ENCODE peak calls at places on chromosomes 3 and 15, in eight cellular contexts. C is C1 segment of cervical spinal cord; N is T-helper 9 cell; F is posterior cingulate gyrus; K is stimulated activated CD8-positive, alpha-beta memory T cell treated with anti-CD3 and anti-CD28 coated beads, Interleukin-15, amount 100 ng/mL, for 24 hours; Z is D341Med; A is stimulated activated CD4-positive, alpha-beta T cell treated with anti-CD3 and anti-CD28 coated beads, Interleukin-4, amount 100 ng/mL, for 48 hours; U is EL. L is an unnamed sample.

GRCh38 chr15:91813924-91814323 is 39.6 kb upstream of the SLCO3A1 start:
- DNase-seq in C (no peak), N (no peak), F (no peak), K (no peak), Z (no peak), A (no peak), U (no peak), L (no peak)

GRCh38 chr3:50671331-50671730 is 3.4 kb upstream of the DOCK3 start:
- DNase-seq in C (no peak), N (no peak), F (peak; percentile 45), K (no peak), Z (no peak), A (no peak), U (peak; percentile 84), L (no peak)

GRCh38 chr3:118485693-118486092 is 549.0 kb downstream of the IGSF11 start:
- DNase-seq in C (no peak), N (no peak), F (no peak), K (no peak), Z (no peak), A (no peak), U (no peak), L (no peak)

GRCh38 chr3:50550079-50550736 is 17.3 kb downstream of the C3orf18 start:
- DNase-seq in C (peak; percentile 16), N (peak; percentile 55), F (no peak), K (no peak), Z (peak; percentile 85), A (peak; percentile 55), U (peak; percentile 46), L (no peak)

GRCh38 chr3:9783954-9784353 is 8.3 kb downstream of the TADA3 start:
- DNase-seq in C (no peak), N (no peak), F (no peak), K (no peak), Z (no peak), A (no peak), U (no peak), L (no peak)

GRCh38 chr3:108401836-108402235 is 105.5 kb downstream of the HHLA2 start:
- DNase-seq in C (no peak), N (no peak), F (no peak), K (no peak), Z (no peak), A (no peak), U (no peak), L (no peak)

GRCh38 chr3:153246805-153247204 is 84.8 kb downstream of the RAP2B start:
- DNase-seq in C (no peak), N (no peak), F (no peak), K (no peak), Z (no peak), A (no peak), U (peak; percentile 57), L (no peak)

GRCh38 chr15:81710328-81710727 is 335.5 kb downstream of the MEX3B start:
- DNase-seq in C (no peak), N (no peak), F (no peak), K (no peak), Z (no peak), A (no peak), U (no peak), L (no peak)

GRCh38 chr15:55893852-55894251 is 99.6 kb downstream of the NEDD4 start:
- DNase-seq in C (no peak), N (no peak), F (no peak), K (no peak), Z (no peak), A (no peak), U (no peak), L (no peak)

GRCh38 chr3:102492300-102492699 is 57.5 kb downstream of the ZPLD1 start:
- DNase-seq in C (no peak), N (no peak), F (no peak), K (no peak), Z (no peak), A (no peak), U (no peak), L (no peak)

GRCh38 chr3:62453448-62453847 is 80.1 kb upstream of the FEZF2 start:
- DNase-seq in C (no peak), N (no peak), F (no peak), K (no peak), Z (no peak), A (no peak), U (no peak), L (no peak)

GRCh38 chr3:142374687-142375086 is 73.2 kb downstream of the XRN1 start:
- DNase-seq in C (no peak), N (no peak), F (no peak), K (no peak), Z (no peak), A (no peak), U (no peak), L (no peak)

GRCh38 chr3:152381881-152382295 is 113.2 kb downstream of the MBNL1 start:
- DNase-seq in C (no peak), N (no peak), F (no peak), K (no peak), Z (no peak), A (no peak), U (no peak), L (no peak)

GRCh38 chr15:90617171-90617570 is 87.4 kb downstream of the CRTC3 start:
- DNase-seq in C (no peak), N (no peak), F (no peak), K (no peak), Z (no peak), A (no peak), U (no peak), L (no peak)

GRCh38 chr15:81361891-81362290 is 12.1 kb downstream of the TMC3 start:
- DNase-seq in C (no peak), N (no peak), F (no peak), K (no peak), Z (no peak), A (no peak), U (no peak), L (no peak)

GRCh38 chr3:144221771-144222170 is 250.1 kb downstream of the DIPK2A start:
- DNase-seq in C (no peak), N (no peak), F (no peak), K (no peak), Z (peak; percentile 27), A (no peak), U (no peak), L (no peak)